ENCODE peak calls at places on chromosomes 7 and 10, in four cellular contexts. B is T-helper 2 cell; S is stimulated activated CD8-positive, alpha-beta memory T cell treated with anti-CD3 and anti-CD28 coated beads, Interleukin-2, amount 100 ng/mL, for 1 hour; L is anterior cingulate cortex. O is an unnamed sample.

GRCh38 chr7:127798023-127798422 is 146.0 kb downstream of the SND1 start:
- DNase-seq in B (no peak), S (no peak), L (no peak), O (no peak)

GRCh38 chr7:378551-379455 is 88.8 kb downstream of the FOXL3 start:
- DNase-seq in B (no peak), S (no peak), L (no peak), O (no peak)

GRCh38 chr10:100520811-100521210 is 1.1 kb upstream of the SEC31B start:
- DNase-seq in B (no peak), S (no peak), L (no peak), O (no peak)

GRCh38 chr7:51261950-51262795 is 54.4 kb downstream of the COBL start:
- DNase-seq in B (no peak), S (no peak), L (peak), O (no peak)

GRCh38 chr7:136275794-136276193 is 298.6 kb upstream of the MTPN start:
- DNase-seq in B (no peak), S (no peak), L (no peak), O (peak)

GRCh38 chr7:24907311-24907886 is 72.6 kb downstream of the OSBPL3 start:
- DNase-seq in B (no peak), S (no peak), L (no peak), O (no peak)

GRCh38 chr10:21661087-21661486 is 127.1 kb downstream of the MLLT10 start:
- DNase-seq in B (no peak), S (no peak), L (no peak), O (peak)

GRCh38 chr10:16848562-16849154 is 31.4 kb upstream of the RSU1 start:
- DNase-seq in B (no peak), S (no peak), L (no peak), O (no peak)

GRCh38 chr7:34991938-34992840 is 45.1 kb downstream of the DPY19L1 start:
- DNase-seq in B (peak), S (peak), L (no peak), O (no peak)

GRCh38 chr10:113053881-113054280 is 103.8 kb downstream of the TCF7L2 start:
- DNase-seq in B (no peak), S (no peak), L (no peak), O (no peak)

GRCh38 chr7:100137851-100138760 is 10.6 kb upstream of the LAMTOR4 start:
- DNase-seq in B (no peak), S (no peak), L (no peak), O (no peak)

GRCh38 chr10:11017575-11018425 is at the start of gene CELF2:
- DNase-seq in B (peak), S (peak), L (peak), O (peak)

O was measured in SK-N-DZ.